ENCODE peak calls at places on chromosomes 7 and 10, in eight cellular contexts. One of them, this sample, is unnamed. For H3K9me2, the result is how much of the 10 kb centered on the place peaks cover.

GRCh38 chr7:149794665-149795064 is 21.3 kb upstream of the ZNF467 start:
- DNase-seq in OCI-LY7: no peak
- DNase-seq in PC-9: peak
- DNase-seq in HCT116: no peak
- DNase-seq in SK-N-SH: peak
- DNase-seq in PC-3: no peak
- DNase-seq in GM23338: no peak
- DNase-seq in MM.1S: no peak
- DNase-seq in this sample: no peak

GRCh38 chr10:44010873-44011602 is 362.4 kb upstream of the ZNF32 start:
- DNase-seq in OCI-LY7: peak
- DNase-seq in PC-9: no peak
- DNase-seq in HCT116: no peak
- DNase-seq in SK-N-SH: no peak
- DNase-seq in PC-3: peak
- DNase-seq in GM23338: no peak
- DNase-seq in MM.1S: peak
- DNase-seq in this sample: no peak

GRCh38 chr10:3754727-3755439 is 30.1 kb downstream of the KLF6 start:
- DNase-seq in OCI-LY7: no peak
- DNase-seq in PC-9: peak
- DNase-seq in HCT116: peak
- DNase-seq in SK-N-SH: no peak
- DNase-seq in PC-3: peak
- DNase-seq in GM23338: no peak
- DNase-seq in MM.1S: no peak
- DNase-seq in this sample: peak

GRCh38 chr10:77550378-77550777 is 87.2 kb downstream of the KCNMA1 start:
- DNase-seq in OCI-LY7: no peak
- DNase-seq in PC-9: no peak
- DNase-seq in HCT116: no peak
- DNase-seq in SK-N-SH: no peak
- DNase-seq in PC-3: no peak
- DNase-seq in GM23338: no peak
- DNase-seq in MM.1S: no peak
- DNase-seq in this sample: no peak

GRCh38 chr7:149799397-149800168 is 26.2 kb upstream of the ZNF467 start:
- DNase-seq in OCI-LY7: peak
- DNase-seq in PC-9: no peak
- DNase-seq in HCT116: no peak
- DNase-seq in SK-N-SH: peak
- DNase-seq in PC-3: peak
- DNase-seq in GM23338: peak
- DNase-seq in MM.1S: peak
- DNase-seq in this sample: peak

GRCh38 chr7:26500749-26501352 is 209.2 kb downstream of the SNX10 start:
- DNase-seq in OCI-LY7: peak
- DNase-seq in PC-9: no peak
- DNase-seq in HCT116: peak
- DNase-seq in SK-N-SH: peak
- DNase-seq in PC-3: peak
- DNase-seq in GM23338: peak
- DNase-seq in MM.1S: peak
- DNase-seq in this sample: peak

GRCh38 chr7:66297579-66297978 is 92.4 kb downstream of the TPST1 start:
- DNase-seq in OCI-LY7: no peak
- DNase-seq in PC-9: no peak
- DNase-seq in HCT116: no peak
- DNase-seq in SK-N-SH: no peak
- DNase-seq in PC-3: no peak
- DNase-seq in GM23338: no peak
- DNase-seq in MM.1S: no peak
- DNase-seq in this sample: no peak

GRCh38 chr10:124048371-124049290 is 44.8 kb downstream of the CHST15 start:
- DNase-seq in OCI-LY7: no peak
- DNase-seq in PC-9: no peak
- DNase-seq in HCT116: no peak
- DNase-seq in SK-N-SH: no peak
- DNase-seq in PC-3: no peak
- DNase-seq in GM23338: no peak
- DNase-seq in MM.1S: no peak
- DNase-seq in this sample: no peak

DNA sequence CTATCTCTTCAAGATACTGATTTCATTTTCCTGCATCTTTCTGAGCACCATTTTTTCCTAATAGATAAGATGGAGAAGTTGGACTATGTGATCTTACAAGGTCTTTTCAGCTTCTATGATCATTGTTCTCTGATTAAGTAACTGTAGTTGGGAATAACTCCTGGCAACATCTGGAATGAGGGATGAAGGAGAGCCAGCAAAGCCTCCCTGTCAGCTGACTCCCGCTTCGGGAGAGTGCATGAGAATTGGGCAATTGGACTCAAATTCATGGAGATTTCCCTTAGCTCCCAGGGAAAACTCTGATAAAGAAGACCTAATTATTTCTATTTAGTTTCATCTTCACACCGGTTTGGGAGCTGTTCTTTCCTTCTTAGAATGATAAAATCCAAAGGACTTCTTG is 146.1 kb downstream of the CCDC71L start:
- DNase-seq in OCI-LY7: no peak
- DNase-seq in PC-9: no peak
- DNase-seq in HCT116: no peak
- DNase-seq in SK-N-SH: no peak
- DNase-seq in PC-3: no peak
- DNase-seq in GM23338: no peak
- DNase-seq in MM.1S: no peak
- DNase-seq in this sample: no peak
- H3K4me3 ChIP-seq in OCI-LY7: no peak
- H3K4me3 ChIP-seq in PC-9: no peak
- H3K4me3 ChIP-seq in HCT116: no peak
- H3K4me3 ChIP-seq in SK-N-SH: no peak
- H3K4me3 ChIP-seq in PC-3: no peak
- H3K4me3 ChIP-seq in GM23338: no peak
- H3K4me3 ChIP-seq in MM.1S: no peak
- H3K4me3 ChIP-seq in this sample: no peak

GRCh38 chr10:101284171-101285092 is 55.2 kb upstream of the LBX1 start:
- DNase-seq in OCI-LY7: no peak
- DNase-seq in PC-9: no peak
- DNase-seq in HCT116: no peak
- DNase-seq in SK-N-SH: no peak
- DNase-seq in PC-3: no peak
- DNase-seq in GM23338: peak
- DNase-seq in MM.1S: no peak
- DNase-seq in this sample: no peak

GRCh38 chr10:101285519-101286070 is 56.3 kb upstream of the LBX1 start:
- DNase-seq in OCI-LY7: no peak
- DNase-seq in PC-9: no peak
- DNase-seq in HCT116: no peak
- DNase-seq in SK-N-SH: no peak
- DNase-seq in PC-3: no peak
- DNase-seq in GM23338: peak
- DNase-seq in MM.1S: peak
- DNase-seq in this sample: no peak

GRCh38 chr10:101282937-101283336 is 53.7 kb upstream of the LBX1 start:
- DNase-seq in OCI-LY7: no peak
- DNase-seq in PC-9: no peak
- DNase-seq in HCT116: no peak
- DNase-seq in SK-N-SH: no peak
- DNase-seq in PC-3: no peak
- DNase-seq in GM23338: peak
- DNase-seq in MM.1S: no peak
- DNase-seq in this sample: no peak

GRCh38 chr10:101285093-101285463 is 55.8 kb upstream of the LBX1 start:
- DNase-seq in OCI-LY7: no peak
- DNase-seq in PC-9: no peak
- DNase-seq in HCT116: no peak
- DNase-seq in SK-N-SH: no peak
- DNase-seq in PC-3: no peak
- DNase-seq in GM23338: no peak
- DNase-seq in MM.1S: no peak
- DNase-seq in this sample: no peak

DNA sequence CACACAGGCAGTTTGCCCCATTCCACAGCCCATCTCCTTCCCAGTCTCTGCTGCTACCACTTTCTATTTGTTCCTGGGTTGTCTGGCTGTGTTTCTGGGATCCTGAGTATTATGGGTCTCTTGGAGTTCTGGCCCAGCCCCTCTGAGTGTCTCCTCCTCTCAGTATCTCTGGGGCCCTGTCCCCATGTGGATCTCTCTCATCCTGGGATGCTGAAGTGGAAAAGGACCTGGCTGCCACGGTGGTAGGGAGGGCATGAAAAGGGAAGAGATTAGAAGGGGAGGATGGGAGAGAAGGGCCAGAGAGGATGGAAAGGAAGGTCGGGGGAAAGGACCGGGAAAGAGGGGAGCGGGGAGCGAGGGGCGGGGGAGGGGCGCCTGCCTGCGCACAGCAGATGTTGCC is 54.5 kb upstream of the LBX1 start:
- DNase-seq in OCI-LY7: no peak
- DNase-seq in PC-9: no peak
- DNase-seq in HCT116: no peak
- DNase-seq in SK-N-SH: no peak
- DNase-seq in PC-3: no peak
- DNase-seq in GM23338: no peak
- DNase-seq in MM.1S: no peak
- DNase-seq in this sample: no peak
- H3K9me2 ChIP-seq in OCI-LY7: under half
- H3K9me2 ChIP-seq in PC-9: under half
- H3K9me2 ChIP-seq in HCT116: under half
- H3K9me2 ChIP-seq in SK-N-SH: under half
- H3K9me2 ChIP-seq in PC-3: under half
- H3K9me2 ChIP-seq in GM23338: under half
- H3K9me2 ChIP-seq in MM.1S: under half
- H3K9me2 ChIP-seq in this sample: under half

GRCh38 chr7:139699640-139700504 is 77.9 kb downstream of the HIPK2 start:
- DNase-seq in OCI-LY7: no peak
- DNase-seq in PC-9: no peak
- DNase-seq in HCT116: no peak
- DNase-seq in SK-N-SH: no peak
- DNase-seq in PC-3: no peak
- DNase-seq in GM23338: peak
- DNase-seq in MM.1S: no peak
- DNase-seq in this sample: no peak
- TF ChIP-seq CTCF in OCI-LY7: peak
- TF ChIP-seq CTCF in PC-9: no peak
- TF ChIP-seq CTCF in HCT116: peak
- TF ChIP-seq CTCF in SK-N-SH: peak
- TF ChIP-seq CTCF in PC-3: peak
- TF ChIP-seq CTCF in GM23338: peak
- TF ChIP-seq CTCF in MM.1S: no peak
- TF ChIP-seq CTCF in this sample: no peak

GRCh38 chr7:158975526-158976467 is 119.4 kb downstream of the DYNC2I1 start:
- DNase-seq in OCI-LY7: no peak
- DNase-seq in PC-9: peak
- DNase-seq in HCT116: no peak
- DNase-seq in SK-N-SH: no peak
- DNase-seq in PC-3: peak
- DNase-seq in GM23338: no peak
- DNase-seq in MM.1S: peak
- DNase-seq in this sample: no peak

GRCh38 chr7:158979023-158979529 is 122.7 kb downstream of the DYNC2I1 start:
- DNase-seq in OCI-LY7: no peak
- DNase-seq in PC-9: no peak
- DNase-seq in HCT116: no peak
- DNase-seq in SK-N-SH: no peak
- DNase-seq in PC-3: no peak
- DNase-seq in GM23338: no peak
- DNase-seq in MM.1S: no peak
- DNase-seq in this sample: no peak

GRCh38 chr7:158979635-158980351 is 123.4 kb downstream of the DYNC2I1 start:
- DNase-seq in OCI-LY7: no peak
- DNase-seq in PC-9: no peak
- DNase-seq in HCT116: no peak
- DNase-seq in SK-N-SH: no peak
- DNase-seq in PC-3: no peak
- DNase-seq in GM23338: no peak
- DNase-seq in MM.1S: no peak
- DNase-seq in this sample: no peak

GRCh38 chr7:158976468-158976848 is 120.1 kb downstream of the DYNC2I1 start:
- DNase-seq in OCI-LY7: no peak
- DNase-seq in PC-9: no peak
- DNase-seq in HCT116: no peak
- DNase-seq in SK-N-SH: no peak
- DNase-seq in PC-3: no peak
- DNase-seq in GM23338: no peak
- DNase-seq in MM.1S: no peak
- DNase-seq in this sample: no peak

GRCh38 chr7:158976849-158977593 is 120.7 kb downstream of the DYNC2I1 start:
- DNase-seq in OCI-LY7: peak
- DNase-seq in PC-9: peak
- DNase-seq in HCT116: peak
- DNase-seq in SK-N-SH: peak
- DNase-seq in PC-3: peak
- DNase-seq in GM23338: peak
- DNase-seq in MM.1S: peak
- DNase-seq in this sample: peak
- H3K4me3 ChIP-seq in OCI-LY7: peak
- H3K4me3 ChIP-seq in PC-9: peak
- H3K4me3 ChIP-seq in HCT116: peak
- H3K4me3 ChIP-seq in SK-N-SH: peak
- H3K4me3 ChIP-seq in PC-3: peak
- H3K4me3 ChIP-seq in GM23338: no peak
- H3K4me3 ChIP-seq in MM.1S: peak
- H3K4me3 ChIP-seq in this sample: peak

GRCh38 chr10:80187465-80188409 is 17.6 kb downstream of the ANXA11 start:
- DNase-seq in OCI-LY7: peak
- DNase-seq in PC-9: no peak
- DNase-seq in HCT116: no peak
- DNase-seq in SK-N-SH: no peak
- DNase-seq in PC-3: peak
- DNase-seq in GM23338: no peak
- DNase-seq in MM.1S: peak
- DNase-seq in this sample: no peak
- H3K9me2 ChIP-seq in OCI-LY7: under half
- H3K9me2 ChIP-seq in PC-9: under half
- H3K9me2 ChIP-seq in HCT116: under half
- H3K9me2 ChIP-seq in SK-N-SH: under half
- H3K9me2 ChIP-seq in PC-3: under half
- H3K9me2 ChIP-seq in GM23338: under half
- H3K9me2 ChIP-seq in MM.1S: under half
- H3K9me2 ChIP-seq in this sample: under half

DNA sequence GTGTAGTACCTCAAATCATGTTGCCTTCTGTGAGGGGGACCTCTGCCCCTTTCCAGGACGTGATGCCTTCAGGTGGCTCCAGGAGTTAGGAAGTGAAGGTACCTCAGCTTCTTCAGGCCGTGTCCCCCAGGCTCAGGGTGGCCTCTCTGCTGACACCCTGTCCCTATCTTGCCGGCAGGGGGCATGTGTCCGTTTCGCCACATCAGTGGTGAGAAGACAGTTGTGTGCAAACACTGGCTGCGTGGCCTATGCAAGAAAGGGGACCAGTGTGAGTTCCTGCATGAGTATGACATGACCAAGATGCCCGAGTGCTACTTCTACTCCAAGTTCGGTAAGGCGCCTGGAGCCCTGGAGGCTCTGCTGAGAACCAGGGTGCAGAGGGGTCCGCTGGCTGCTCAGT is 9.2 kb downstream of the CPSF4 start:
- DNase-seq in OCI-LY7: no peak
- DNase-seq in PC-9: no peak
- DNase-seq in HCT116: no peak
- DNase-seq in SK-N-SH: no peak
- DNase-seq in PC-3: peak
- DNase-seq in GM23338: peak
- DNase-seq in MM.1S: peak
- DNase-seq in this sample: no peak
- TF ChIP-seq CTCF in OCI-LY7: no peak
- TF ChIP-seq CTCF in PC-9: peak
- TF ChIP-seq CTCF in HCT116: peak
- TF ChIP-seq CTCF in SK-N-SH: peak
- TF ChIP-seq CTCF in PC-3: peak
- TF ChIP-seq CTCF in GM23338: peak
- TF ChIP-seq CTCF in MM.1S: peak
- TF ChIP-seq CTCF in this sample: peak

GRCh38 chr10:14382022-14382421 is 51.3 kb upstream of the FRMD4A start:
- DNase-seq in OCI-LY7: no peak
- DNase-seq in PC-9: no peak
- DNase-seq in HCT116: no peak
- DNase-seq in SK-N-SH: no peak
- DNase-seq in PC-3: no peak
- DNase-seq in GM23338: no peak
- DNase-seq in MM.1S: peak
- DNase-seq in this sample: no peak
- H3K4me3 ChIP-seq in OCI-LY7: no peak
- H3K4me3 ChIP-seq in PC-9: no peak
- H3K4me3 ChIP-seq in HCT116: no peak
- H3K4me3 ChIP-seq in SK-N-SH: no peak
- H3K4me3 ChIP-seq in PC-3: no peak
- H3K4me3 ChIP-seq in GM23338: no peak
- H3K4me3 ChIP-seq in MM.1S: no peak
- H3K4me3 ChIP-seq in this sample: no peak

This sample was measured in hepatocyte.